ENCODE peak calls at places on chromosomes 11 and 22, in four cellular contexts. R is CD8-positive, alpha-beta memory T cell; K is Peyer's patch; I is colonic mucosa. U is an unnamed sample. For H3K4me1, the result is how much of the 10 kb centered on the place peaks cover.

GRCh38 chr22:17795661-17796548 is 21.6 kb upstream of the BID start:
- DNase-seq in R (no peak), K (no peak), I (no peak), U (no peak)

GRCh38 chr11:111981270-111981669 is 43.9 kb upstream of the DLAT start:
- DNase-seq in R (no peak), K (no peak), I (no peak), U (no peak)

GRCh38 chr11:75031224-75031753 is 42.6 kb downstream of the NEU3 start:
- DNase-seq in R (no peak), K (no peak), I (no peak), U (peak)

GRCh38 chr11:2806351-2807058 is 79.1 kb downstream of the CDKN1C start:
- DNase-seq in R (no peak), K (peak), I (peak), U (peak)

GRCh38 chr11:8604078-8604723 is 10.2 kb upstream of the STK33 start:
- DNase-seq in R (peak), K (peak), I (peak), U (peak)

GRCh38 chr22:30043181-30043580 is 37.1 kb upstream of the HORMAD2 start:
- DNase-seq in R (no peak), K (no peak), I (no peak), U (no peak)

GRCh38 chr11:131924446-131925240 is 554.2 kb downstream of the NTM start:
- DNase-seq in R (no peak), K (no peak), I (no peak), U (no peak)

GRCh38 chr22:22735695-22736611 is 91.5 kb downstream of the GGTLC2 start:
- DNase-seq in R (no peak), K (no peak), I (no peak), U (no peak)

GRCh38 chr11:109680127-109680526 is 258.1 kb downstream of the C11orf87 start:
- DNase-seq in R (no peak), K (no peak), I (no peak), U (no peak)

GRCh38 chr11:128714121-128714520 is 20.2 kb downstream of the FLI1 start:
- DNase-seq in R (no peak), K (no peak), I (no peak), U (no peak)
- H3K4me1 ChIP-seq in R (half or more), K (under half), I (under half), U (under half)

DNA sequence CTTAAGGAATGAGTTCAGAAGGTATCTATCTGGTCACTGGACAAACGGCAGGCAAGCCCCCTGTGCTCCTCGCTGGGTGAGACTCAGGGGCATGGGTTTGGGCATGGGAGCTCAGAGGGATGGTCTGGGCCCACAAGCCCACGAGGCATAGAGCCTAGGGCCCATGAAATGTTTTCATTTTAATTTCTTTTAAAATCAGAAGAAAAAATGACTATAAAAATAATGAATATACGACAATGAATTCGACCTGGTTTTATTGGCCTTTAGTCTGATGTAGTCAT is 77.9 kb upstream of the WNT7B start:
- DNase-seq in R (no peak), K (no peak), I (no peak), U (no peak)
- H3K4me1 ChIP-seq in R (half or more), K (under half), I (under half), U (under half)

DNA sequence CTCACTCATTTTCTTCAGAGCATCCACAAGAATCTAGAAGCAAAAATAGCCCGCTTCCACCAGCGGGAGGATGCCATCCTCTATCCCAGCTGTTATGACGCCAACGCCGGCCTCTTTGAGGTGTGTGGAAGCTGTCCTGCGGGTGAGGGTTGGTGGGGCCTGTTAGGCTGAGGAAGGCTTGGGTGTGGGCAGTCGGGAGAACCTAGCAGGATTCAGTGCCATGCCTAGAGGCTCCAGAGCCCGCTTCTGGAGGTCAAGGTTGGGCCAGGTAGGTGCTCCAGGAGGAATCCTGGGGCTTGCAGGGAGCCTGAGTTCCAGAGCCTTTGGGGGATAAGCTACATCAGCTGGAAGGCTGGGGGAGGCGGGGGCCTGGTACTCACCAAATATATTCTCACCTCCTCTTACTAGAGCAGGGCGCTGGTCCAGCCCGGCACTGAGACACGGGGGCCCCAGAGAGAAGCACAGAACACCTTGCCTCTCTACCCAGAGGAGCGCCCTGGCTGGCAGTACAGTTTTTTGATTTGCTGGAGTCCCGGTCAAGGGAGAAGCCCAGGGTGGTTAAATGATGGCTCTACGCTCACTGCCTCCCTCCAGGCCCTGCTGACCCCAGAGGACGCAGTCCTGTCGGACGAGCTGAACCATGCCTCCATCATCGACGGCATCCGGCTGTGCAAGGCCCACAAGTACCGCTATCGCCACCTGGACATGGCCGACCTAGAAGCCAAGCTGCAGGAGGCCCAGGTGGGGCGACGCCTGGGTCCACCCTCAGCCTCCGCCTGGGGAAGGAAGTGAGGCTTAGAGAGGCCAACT is 5.3 kb downstream of the GCAT start:
- DNase-seq in R (no peak), K (no peak), I (no peak), U (no peak)
- H3K4me1 ChIP-seq in R (under half), K (under half), I (under half), U (under half)

GRCh38 chr11:16986434-16987204 is 27.6 kb downstream of the PLEKHA7 start:
- DNase-seq in R (peak), K (peak), I (peak), U (no peak)

GRCh38 chr11:16989554-16989953 is 24.7 kb downstream of the PLEKHA7 start:
- DNase-seq in R (no peak), K (peak), I (no peak), U (peak)

GRCh38 chr11:16984229-16984628 is 30.0 kb downstream of the PLEKHA7 start:
- DNase-seq in R (no peak), K (no peak), I (no peak), U (no peak)

GRCh38 chr11:16985297-16985696 is 28.9 kb downstream of the PLEKHA7 start:
- DNase-seq in R (no peak), K (peak), I (peak), U (no peak)

DNA sequence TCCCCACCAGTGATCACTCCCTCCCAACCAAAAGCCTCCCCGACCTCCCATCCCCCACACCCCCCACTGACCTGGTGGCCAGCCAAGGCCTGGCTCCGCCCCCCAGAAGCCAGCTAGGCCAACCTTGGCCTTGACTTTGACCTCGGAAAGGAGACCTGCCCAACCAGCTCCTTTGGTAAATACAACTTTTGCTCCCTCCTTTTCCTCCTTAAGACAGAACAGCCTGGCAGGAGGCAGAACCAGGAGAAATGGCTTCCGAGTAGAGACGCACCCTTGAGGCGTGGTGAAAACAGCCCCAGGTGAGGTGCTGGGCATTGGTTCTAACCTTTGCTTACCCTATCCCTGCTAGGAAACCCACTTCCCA is 27.0 kb downstream of the PLEKHA7 start:
- DNase-seq in R (no peak), K (peak), I (peak), U (no peak)
- H3K4me1 ChIP-seq in R (under half), K (under half), I (under half), U (under half)

GRCh38 chr11:19715373-19715772 is 2.7 kb downstream of the NAV2 start:
- DNase-seq in R (no peak), K (no peak), I (no peak), U (no peak)

GRCh38 chr11:19722702-19723101 is 10.1 kb downstream of the NAV2 start:
- DNase-seq in R (no peak), K (no peak), I (no peak), U (no peak)

GRCh38 chr11:19723572-19724342 is 11.1 kb downstream of the NAV2 start:
- DNase-seq in R (peak), K (peak), I (no peak), U (peak)

GRCh38 chr11:19718976-19719375 is 6.3 kb downstream of the NAV2 start:
- DNase-seq in R (no peak), K (no peak), I (no peak), U (no peak)

DNA sequence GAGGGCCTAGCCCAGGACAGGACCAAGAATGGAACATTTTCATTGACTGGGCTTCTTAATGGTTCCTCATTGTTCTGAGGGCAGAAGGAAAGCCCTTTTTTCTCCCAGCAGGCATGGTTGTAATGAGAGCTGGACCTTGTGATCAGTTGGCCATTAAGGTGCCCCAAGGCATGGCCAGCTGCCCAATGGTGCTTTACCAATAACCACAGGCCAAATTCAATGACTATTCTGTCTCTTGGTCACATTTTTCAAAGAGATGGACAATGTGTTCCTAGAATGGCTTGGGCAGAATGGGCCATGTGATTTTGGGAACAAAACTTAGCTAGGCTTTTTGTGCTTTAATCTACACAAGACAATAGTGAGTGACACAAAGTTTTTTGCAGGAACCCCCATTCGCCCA is 7.3 kb downstream of the NAV2 start:
- DNase-seq in R (no peak), K (no peak), I (no peak), U (no peak)
- H3K4me1 ChIP-seq in R (under half), K (under half), I (under half), U (under half)

GRCh38 chr22:44661659-44662569 is 40.1 kb upstream of the PRR5 start:
- DNase-seq in R (no peak), K (no peak), I (no peak), U (no peak)

GRCh38 chr22:44658371-44658953 is 43.5 kb upstream of the PRR5 start:
- DNase-seq in R (no peak), K (peak), I (no peak), U (no peak)

GRCh38 chr22:44661070-44661469 is 40.9 kb upstream of the PRR5 start:
- DNase-seq in R (no peak), K (no peak), I (no peak), U (no peak)

GRCh38 chr22:44660051-44660830 is 41.8 kb upstream of the PRR5 start:
- DNase-seq in R (no peak), K (no peak), I (no peak), U (no peak)

GRCh38 chr22:44659140-44659539 is 42.9 kb upstream of the PRR5 start:
- DNase-seq in R (no peak), K (no peak), I (no peak), U (peak)
- H3K4me1 ChIP-seq in R (under half), K (under half), I (under half), U (under half)

GRCh38 chr11:72775288-72776110 is 18.3 kb downstream of the STARD10 start:
- DNase-seq in R (no peak), K (no peak), I (peak), U (no peak)
- H3K4me1 ChIP-seq in R (under half), K (under half), I (under half), U (half or more)

GRCh38 chr11:395866-396265 is 1.9 kb downstream of the PKP3 start:
- DNase-seq in R (no peak), K (no peak), I (peak), U (no peak)
- H3K4me1 ChIP-seq in R (under half), K (under half), I (under half), U (under half)

GRCh38 chr11:113419426-113420003 is 31.9 kb downstream of the ANKK1 start:
- DNase-seq in R (no peak), K (no peak), I (no peak), U (no peak)
- H3K4me1 ChIP-seq in R (under half), K (under half), I (under half), U (under half)

U was measured in BE2C.